ENCODE peak calls at places on chromosomes 6 and 20, in five cellular contexts. U is heart left ventricle; Y is activated naive CD4-positive, alpha-beta T cell; Q is hypothalamus; O is memory B cell. X is an unnamed sample.

GRCh38 chr6:11613858-11614257 is 76.3 kb downstream of the TMEM170B start:
- DNase-seq in U (no peak), Y (no peak), Q (no peak), O (no peak), X (no peak)

GRCh38 chr6:21767891-21768659 is 174.5 kb downstream of the SOX4 start:
- DNase-seq in U (no peak), Y (no peak), Q (no peak), O (no peak), X (no peak)

GRCh38 chr6:132190097-132190814 is 211.0 kb downstream of the MOXD1 start:
- DNase-seq in U (no peak), Y (no peak), Q (no peak), O (no peak), X (no peak)

GRCh38 chr20:46641424-46641823 is 9.8 kb downstream of the SLC13A3 start:
- DNase-seq in U (no peak), Y (no peak), Q (no peak), O (no peak), X (no peak)

GRCh38 chr6:46940433-46941226 is 18.9 kb upstream of the ADGRF5 start:
- DNase-seq in U (no peak), Y (no peak), Q (no peak), O (no peak), X (no peak)

GRCh38 chr6:10347561-10348327 is 67.1 kb downstream of the TFAP2A start:
- DNase-seq in U (no peak), Y (no peak), Q (no peak), O (no peak), X (no peak)

GRCh38 chr20:10467985-10468845 is 33.1 kb downstream of the SLX4IP start:
- DNase-seq in U (no peak), Y (no peak), Q (no peak), O (no peak), X (no peak)

GRCh38 chr20:33667245-33668086 is 723 bp downstream of the ACTL10 start:
- DNase-seq in U (peak), Y (peak), Q (peak), O (peak), X (peak)

GRCh38 chr6:167517546-167517945 is 192.7 kb downstream of the TTLL2 start:
- DNase-seq in U (no peak), Y (no peak), Q (no peak), O (no peak), X (no peak)

GRCh38 chr6:70714716-70715257 is 47.1 kb downstream of the SMAP1 start:
- DNase-seq in U (no peak), Y (no peak), Q (no peak), O (no peak), X (no peak)